ENCODE peak calls at places on chromosomes 11 and 22, in five cellular contexts. U, D, I, L and H are unnamed samples.

GRCh38 chr11:71129624-71130023 is 122.8 kb downstream of the SHANK2 start:
- DNase-seq in D (no peak), U (no peak), I (no peak), L (peak), H (peak)

GRCh38 chr11:636511-637332 is at the start of gene DRD4:
- DNase-seq in I (no peak), U (peak), D (no peak), L (peak), H (no peak)

GRCh38 chr11:2725367-2726300 is 25.8 kb upstream of the KCNQ1OT1 start:
- DNase-seq in I (no peak), D (no peak), U (no peak), L (peak), H (no peak)

GRCh38 chr11:6303657-6304056 is 16.6 kb downstream of the CAVIN3 start:
- DNase-seq in I (no peak), L (no peak), U (no peak), D (no peak), H (no peak)

GRCh38 chr22:50326959-50327710 is at the start of gene DENND6B:
- DNase-seq in I (no peak), L (peak), D (peak), U (peak), H (no peak)

GRCh38 chr11:12005476-12005875 is 3.0 kb downstream of the DKK3 start:
- DNase-seq in I (no peak), D (no peak), L (peak), U (no peak), H (no peak)

GRCh38 chr11:92423635-92424034 is 199.0 kb downstream of the FAT3 start:
- DNase-seq in I (no peak), U (no peak), D (no peak), L (no peak), H (no peak)

GRCh38 chr11:96741068-96741467 is 351.3 kb downstream of the JRKL start:
- DNase-seq in L (peak), U (no peak), D (no peak), I (no peak), H (no peak)

GRCh38 chr22:40270748-40271373 is 75.4 kb upstream of the ADSL start:
- DNase-seq in I (no peak), D (no peak), L (no peak), U (no peak), H (no peak)

GRCh38 chr11:27409060-27409459 is 46.0 kb upstream of the CCDC34 start:
- DNase-seq in D (no peak), I (no peak), U (no peak), L (no peak), H (no peak)

GRCh38 chr11:15157181-15157580 is 42.5 kb downstream of the INSC start:
- DNase-seq in L (peak), U (no peak), D (no peak), I (no peak), H (peak)

GRCh38 chr22:30267382-30268302 is 991 bp upstream of the OSM start:
- DNase-seq in L (no peak), U (no peak), D (no peak), I (no peak), H (no peak)

GRCh38 chr11:113103932-113104331 is 142.7 kb downstream of the NCAM1 start:
- DNase-seq in D (no peak), L (no peak), I (no peak), U (no peak), H (no peak)

GRCh38 chr22:35376728-35377472 is 4.0 kb upstream of the HMOX1 start:
- DNase-seq in D (peak), L (peak), I (peak), U (peak), H (peak)

GRCh38 chr22:17896552-17896951 is 122.3 kb upstream of the BID start:
- DNase-seq in I (no peak), U (no peak), D (peak), L (peak), H (no peak)

GRCh38 chr11:66339686-66340483 is 3.7 kb upstream of the RIN1 start:
- DNase-seq in L (no peak), U (no peak), I (no peak), D (no peak), H (no peak)

GRCh38 chr11:2991477-2992233 is 474 bp downstream of the NAP1L4 start:
- DNase-seq in D (peak), I (no peak), L (peak), U (no peak), H (no peak)

GRCh38 chr22:49590381-49590780 is 237.3 kb downstream of the BRD1 start:
- DNase-seq in D (no peak), I (no peak), U (no peak), L (no peak), H (no peak)

GRCh38 chr22:21867528-21868266 is at the start of gene MAPK1:
- DNase-seq in L (peak), D (peak), U (peak), I (peak), H (peak)

GRCh38 chr22:50302041-50302541 is 5.4 kb downstream of the PLXNB2 start:
- DNase-seq in I (no peak), D (no peak), L (peak), U (peak), H (no peak)

GRCh38 chr11:92678212-92678611 is 291.2 kb upstream of the MTNR1B start:
- DNase-seq in D (no peak), U (no peak), L (no peak), I (no peak), H (no peak)

GRCh38 chr11:16737860-16738197 is 618 bp upstream of the C11orf58 start:
- DNase-seq in U (no peak), L (no peak), I (no peak), D (no peak), H (no peak)

GRCh38 chr11:131392528-131393255 is 22.3 kb downstream of the NTM start:
- DNase-seq in I (no peak), D (no peak), U (no peak), L (no peak), H (no peak)

GRCh38 chr11:84902445-84902844 is 724.7 kb downstream of the DLG2 start:
- DNase-seq in I (no peak), D (no peak), L (no peak), U (no peak), H (no peak)

GRCh38 chr11:108035690-108036089 is 27.0 kb downstream of the CUL5 start:
- DNase-seq in I (no peak), U (no peak), D (no peak), L (no peak), H (no peak)

GRCh38 chr11:30960387-30960992 is 374.3 kb upstream of the MPPED2 start:
- DNase-seq in D (no peak), U (no peak), I (peak), L (peak), H (no peak)

GRCh38 chr11:126790550-126790981 is 210.0 kb downstream of the KIRREL3 start:
- DNase-seq in U (no peak), I (no peak), L (peak), D (no peak), H (peak)

GRCh38 chr11:92779746-92780145 is 189.7 kb upstream of the MTNR1B start:
- DNase-seq in I (no peak), L (no peak), D (no peak), U (no peak), H (no peak)

GRCh38 chr11:73317803-73318202 is 9.7 kb downstream of the ARHGEF17 start:
- DNase-seq in D (no peak), L (no peak), I (no peak), U (no peak), H (no peak)

GRCh38 chr11:35486446-35486845 is 39.0 kb downstream of the PAMR1 start:
- DNase-seq in U (no peak), L (no peak), I (no peak), D (no peak), H (no peak)

GRCh38 chr11:45237666-45238348 is 48.3 kb downstream of the SYT13 start:
- DNase-seq in U (no peak), L (no peak), I (no peak), D (no peak), H (no peak)
- H3K4me3 ChIP-seq in U (no peak), L (no peak), I (no peak), D (no peak), H (no peak)

GRCh38 chr11:119015054-119015611 is 3.0 kb downstream of the RPS25 start:
- DNase-seq in I (no peak), L (no peak), D (no peak), U (no peak), H (no peak)
- TF ChIP-seq CTCF in I (peak), L (no peak), D (no peak), U (no peak), H (no peak)

GRCh38 chr22:38461057-38461413 is 6.0 kb upstream of the KCNJ4 start:
- DNase-seq in D (no peak), I (no peak), L (peak), U (no peak), H (no peak)

GRCh38 chr22:38462960-38463784 is 4.7 kb upstream of the KDELR3 start:
- DNase-seq in L (no peak), U (no peak), I (no peak), D (no peak), H (no peak)

GRCh38 chr22:38464992-38465672 is 2.8 kb upstream of the KDELR3 start:
- DNase-seq in U (no peak), L (no peak), D (no peak), I (no peak), H (no peak)

GRCh38 chr22:38460367-38460952 is 5.5 kb upstream of the KCNJ4 start:
- DNase-seq in L (no peak), I (no peak), U (no peak), D (no peak), H (no peak)

DNA sequence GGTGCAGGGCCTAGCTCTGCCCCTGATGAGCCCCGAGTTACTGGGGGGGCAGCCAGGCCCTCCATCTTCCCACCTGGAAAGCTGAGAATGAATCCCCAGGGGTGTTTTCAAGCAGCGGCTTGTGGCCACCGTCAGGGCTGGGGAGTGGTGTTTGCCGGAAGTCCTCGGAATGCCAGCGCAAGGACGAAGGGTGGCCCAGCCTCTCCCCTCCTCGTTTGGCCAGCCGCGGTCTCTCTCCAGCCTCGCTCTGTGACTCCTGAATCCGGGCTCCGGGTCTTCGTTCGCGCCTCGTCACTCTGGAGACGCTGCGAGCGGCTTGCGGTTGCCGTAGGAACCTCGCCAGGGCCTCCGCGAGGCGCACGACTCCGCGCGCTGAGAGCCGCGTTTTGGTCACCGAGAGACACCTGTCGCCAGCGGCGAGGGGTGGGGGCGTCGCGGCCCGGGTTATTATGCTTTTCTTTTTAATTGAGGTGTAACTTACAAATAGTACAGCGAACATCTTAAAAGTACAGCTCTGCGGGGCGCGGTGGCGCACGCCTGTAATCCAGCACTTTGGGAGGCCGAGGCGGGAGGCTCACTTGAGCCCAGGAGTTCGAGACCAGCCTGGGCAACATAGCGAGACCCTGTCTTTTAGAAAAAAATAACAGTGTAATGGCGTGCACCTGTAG is 6.3 kb upstream of the KDELR3 start:
- DNase-seq in U (peak), L (peak), D (peak), I (no peak), H (peak)
- H3K4me3 ChIP-seq in U (no peak), L (no peak), D (no peak), I (peak), H (no peak)

GRCh38 chr11:118870396-118871343 is 13.0 kb upstream of the CXCR5 start:
- DNase-seq in I (no peak), U (peak), L (peak), D (peak), H (no peak)
- TF ChIP-seq CTCF in I (no peak), U (no peak), L (no peak), D (no peak), H (peak)

DNA sequence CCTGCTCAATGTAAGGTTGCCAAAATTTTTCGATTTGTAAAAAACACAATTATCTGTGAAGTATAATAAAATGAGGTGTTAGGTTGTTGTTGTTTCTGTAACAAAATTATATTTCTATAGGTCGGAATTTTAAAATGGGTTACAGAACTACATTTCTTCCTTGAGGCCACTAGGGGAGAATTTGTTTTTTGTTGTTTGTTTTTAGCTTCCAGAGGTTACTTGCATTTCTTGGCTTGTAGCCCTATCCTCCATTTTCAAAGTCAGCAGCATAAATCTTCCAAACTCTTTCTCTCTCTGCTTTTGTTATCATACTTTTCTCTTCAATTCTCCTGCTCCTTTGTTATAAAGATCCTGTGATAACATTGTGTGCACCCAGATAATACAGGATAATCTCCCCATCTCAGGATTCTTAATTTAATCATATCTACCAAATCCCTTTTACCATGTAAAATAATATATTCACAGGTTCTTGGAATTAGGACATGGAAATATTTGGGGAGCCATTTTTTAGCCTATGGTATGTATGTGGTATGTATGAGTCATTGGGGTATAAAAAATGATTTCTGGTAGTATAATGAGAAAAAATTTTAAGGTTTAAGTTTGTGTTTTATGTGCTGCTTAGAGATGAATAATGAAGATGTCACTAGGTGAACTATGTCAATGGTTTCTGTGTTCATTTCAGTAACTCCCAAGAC is 9.4 kb upstream of the PATL1 start:
- DNase-seq in U (no peak), I (no peak), D (no peak), L (peak), H (no peak)
- H3K4me3 ChIP-seq in U (no peak), I (no peak), D (no peak), L (no peak), H (no peak)